ENCODE peak calls at places on chromosomes 7 and 10, in nine cellular contexts. D is naive thymus-derived CD4-positive, alpha-beta T cell; U is cardiac fibroblast; Q is M059J; Z is putamen; Y is H7; K is naive thymus-derived CD8-positive, alpha-beta T cell; R is fibroblast of lung; C is NCI-H2081. F is an unnamed sample.

GRCh38 chr10:100995171-100995570 is 4.4 kb upstream of the LZTS2 start:
- DNase-seq in D (no peak), U (no peak), Q (no peak), Z (no peak), Y (no peak), K (no peak), R (no peak), C (no peak), F (no peak)

GRCh38 chr10:59814878-59815277 is 61.6 kb upstream of the MRLN start:
- DNase-seq in D (no peak), U (no peak), Q (no peak), Z (no peak), Y (no peak), K (no peak), R (no peak), C (no peak), F (no peak)

GRCh38 chr10:63260860-63261251 is 127.7 kb downstream of the NRBF2 start:
- DNase-seq in D (no peak), U (no peak), Q (no peak), Z (no peak), Y (no peak), K (no peak), R (no peak), C (no peak), F (no peak)

GRCh38 chr7:128217030-128217805 is 23.9 kb upstream of the LEP start:
- DNase-seq in D (no peak), U (peak), Q (peak), Z (no peak), Y (peak), K (no peak), R (peak), C (no peak), F (peak)

GRCh38 chr7:140316165-140316661 is 82.1 kb downstream of the SLC37A3 start:
- DNase-seq in D (no peak), U (peak), Q (peak), Z (peak), Y (no peak), K (no peak), R (peak), C (no peak), F (no peak)

GRCh38 chr7:148700693-148701092 is 2.0 kb downstream of the CUL1 start:
- DNase-seq in D (peak), U (peak), Q (no peak), Z (no peak), Y (no peak), K (peak), R (peak), C (no peak), F (no peak)

GRCh38 chr7:141654551-141654950 is 47.4 kb downstream of the DENND11 start:
- DNase-seq in D (peak), U (peak), Q (peak), Z (peak), Y (peak), K (peak), R (peak), C (peak), F (peak)

GRCh38 chr7:11427686-11428273 is 404.2 kb downstream of the THSD7A start:
- DNase-seq in D (no peak), U (peak), Q (peak), Z (peak), Y (peak), K (peak), R (peak), C (no peak), F (no peak)

GRCh38 chr10:34526758-34527730 is 288.1 kb downstream of the PARD3 start:
- DNase-seq in D (no peak), U (peak), Q (peak), Z (no peak), Y (peak), K (no peak), R (peak), C (no peak), F (peak)

GRCh38 chr7:88116395-88116794 is 103.4 kb downstream of the SRI start:
- DNase-seq in D (no peak), U (no peak), Q (no peak), Z (no peak), Y (no peak), K (no peak), R (no peak), C (no peak), F (no peak)

GRCh38 chr10:8017276-8017675 is 37.2 kb upstream of the GATA3 start:
- DNase-seq in D (no peak), U (peak), Q (no peak), Z (no peak), Y (peak), K (no peak), R (peak), C (no peak), F (no peak)

GRCh38 chr7:98276241-98276761 is 5.2 kb upstream of the BRI3 start:
- DNase-seq in D (no peak), U (peak), Q (no peak), Z (no peak), Y (no peak), K (no peak), R (no peak), C (no peak), F (no peak)

GRCh38 chr7:105618016-105618296 is 36.7 kb upstream of the EFCAB10 start:
- DNase-seq in D (no peak), U (no peak), Q (no peak), Z (no peak), Y (no peak), K (no peak), R (no peak), C (no peak), F (no peak)

GRCh38 chr10:92241158-92241500 is 49.7 kb downstream of the CPEB3 start:
- DNase-seq in D (no peak), U (no peak), Q (peak), Z (peak), Y (peak), K (no peak), R (no peak), C (no peak), F (no peak)

GRCh38 chr7:101486056-101486763 is 123.5 kb downstream of the COL26A1 start:
- DNase-seq in D (no peak), U (peak), Q (no peak), Z (no peak), Y (peak), K (no peak), R (peak), C (no peak), F (peak)

GRCh38 chr7:121793716-121794115 is 79.2 kb upstream of the PTPRZ1 start:
- DNase-seq in D (no peak), U (no peak), Q (peak), Z (no peak), Y (no peak), K (no peak), R (peak), C (no peak), F (no peak)

F was measured in H9.